ENCODE peak calls at places on chromosome X, in nine cellular contexts. One of them, this sample, is unnamed.

GRCh38 chrX:131840799-131841495 is 182.2 kb upstream of the STK26 start:
- DNase-seq in CD4-positive, alpha-beta memory T cell: no peak
- DNase-seq in heart left ventricle: no peak
- DNase-seq in endodermal cell: no peak
- DNase-seq in breast epithelium: no peak
- DNase-seq in ovary: peak
- DNase-seq in choroid plexus epithelial cell: no peak
- DNase-seq in transverse colon: no peak
- DNase-seq in naive thymus-derived CD4-positive, alpha-beta T cell: no peak
- DNase-seq in this sample: no peak

GRCh38 chrX:38664285-38664684 is 102.9 kb downstream of the TSPAN7 start:
- DNase-seq in breast epithelium: no peak
- DNase-seq in endodermal cell: peak
- DNase-seq in transverse colon: no peak
- DNase-seq in ovary: no peak
- DNase-seq in heart left ventricle: no peak
- DNase-seq in choroid plexus epithelial cell: peak
- DNase-seq in naive thymus-derived CD4-positive, alpha-beta T cell: no peak
- DNase-seq in CD4-positive, alpha-beta memory T cell: no peak
- DNase-seq in this sample: no peak

GRCh38 chrX:55161581-55161980 is 58.6 kb upstream of the PAGE5 start:
- DNase-seq in heart left ventricle: no peak
- DNase-seq in choroid plexus epithelial cell: no peak
- DNase-seq in naive thymus-derived CD4-positive, alpha-beta T cell: no peak
- DNase-seq in ovary: no peak
- DNase-seq in transverse colon: no peak
- DNase-seq in CD4-positive, alpha-beta memory T cell: no peak
- DNase-seq in endodermal cell: peak
- DNase-seq in breast epithelium: no peak
- DNase-seq in this sample: no peak

GRCh38 chrX:14529288-14529989 is at the start of gene GLRA2:
- DNase-seq in transverse colon: peak
- DNase-seq in endodermal cell: peak
- DNase-seq in heart left ventricle: no peak
- DNase-seq in CD4-positive, alpha-beta memory T cell: no peak
- DNase-seq in breast epithelium: no peak
- DNase-seq in naive thymus-derived CD4-positive, alpha-beta T cell: no peak
- DNase-seq in ovary: peak
- DNase-seq in choroid plexus epithelial cell: peak
- DNase-seq in this sample: no peak

GRCh38 chrX:133685806-133686205 is 270.5 kb upstream of the GPC4 start:
- DNase-seq in endodermal cell: no peak
- DNase-seq in naive thymus-derived CD4-positive, alpha-beta T cell: no peak
- DNase-seq in breast epithelium: no peak
- DNase-seq in choroid plexus epithelial cell: no peak
- DNase-seq in ovary: no peak
- DNase-seq in transverse colon: no peak
- DNase-seq in heart left ventricle: no peak
- DNase-seq in CD4-positive, alpha-beta memory T cell: no peak
- DNase-seq in this sample: no peak

GRCh38 chrX:69795702-69796101 is 179.8 kb downstream of the EDA start:
- DNase-seq in breast epithelium: no peak
- DNase-seq in naive thymus-derived CD4-positive, alpha-beta T cell: no peak
- DNase-seq in heart left ventricle: no peak
- DNase-seq in endodermal cell: no peak
- DNase-seq in choroid plexus epithelial cell: no peak
- DNase-seq in ovary: no peak
- DNase-seq in transverse colon: no peak
- DNase-seq in CD4-positive, alpha-beta memory T cell: no peak
- DNase-seq in this sample: no peak

GRCh38 chrX:151225843-151226242 is 49.5 kb downstream of the GPR50 start:
- DNase-seq in choroid plexus epithelial cell: no peak
- DNase-seq in transverse colon: no peak
- DNase-seq in ovary: no peak
- DNase-seq in naive thymus-derived CD4-positive, alpha-beta T cell: no peak
- DNase-seq in heart left ventricle: no peak
- DNase-seq in breast epithelium: no peak
- DNase-seq in CD4-positive, alpha-beta memory T cell: no peak
- DNase-seq in endodermal cell: no peak
- DNase-seq in this sample: no peak

GRCh38 chrX:45479835-45480422 is 279.3 kb upstream of the DIPK2B start:
- DNase-seq in ovary: no peak
- DNase-seq in breast epithelium: no peak
- DNase-seq in naive thymus-derived CD4-positive, alpha-beta T cell: no peak
- DNase-seq in endodermal cell: no peak
- DNase-seq in choroid plexus epithelial cell: peak
- DNase-seq in heart left ventricle: no peak
- DNase-seq in transverse colon: no peak
- DNase-seq in CD4-positive, alpha-beta memory T cell: no peak
- DNase-seq in this sample: no peak

GRCh38 chrX:20685652-20686051 is 418.9 kb upstream of the RPS6KA3 start:
- DNase-seq in endodermal cell: no peak
- DNase-seq in ovary: no peak
- DNase-seq in heart left ventricle: no peak
- DNase-seq in naive thymus-derived CD4-positive, alpha-beta T cell: no peak
- DNase-seq in breast epithelium: no peak
- DNase-seq in CD4-positive, alpha-beta memory T cell: no peak
- DNase-seq in transverse colon: no peak
- DNase-seq in choroid plexus epithelial cell: peak
- DNase-seq in this sample: no peak

DNA sequence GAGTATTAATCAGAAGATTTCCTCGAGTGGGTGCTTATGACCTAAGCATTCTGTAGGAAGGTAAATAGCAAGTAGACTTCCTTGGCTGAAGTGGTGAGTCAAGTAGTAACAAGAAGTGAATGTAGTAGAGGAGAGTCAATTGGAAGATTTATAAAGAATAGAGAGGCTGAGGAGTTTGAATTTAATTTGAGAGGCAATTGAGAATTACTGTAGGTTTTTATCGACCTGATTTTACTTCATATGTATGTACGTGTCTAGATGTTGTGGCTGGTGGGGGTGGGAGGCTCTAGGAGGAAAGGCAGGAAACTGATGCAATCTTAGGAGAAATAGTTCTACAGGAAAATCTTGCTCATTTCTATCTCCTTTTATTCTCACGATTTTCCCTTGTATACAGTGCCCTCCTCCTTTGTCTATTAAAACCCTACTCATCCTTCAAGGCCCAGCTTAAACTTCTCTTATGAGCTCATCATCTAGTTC is 8.7 kb downstream of the OGT start:
- DNase-seq in choroid plexus epithelial cell: peak
- DNase-seq in endodermal cell: no peak
- DNase-seq in CD4-positive, alpha-beta memory T cell: no peak
- DNase-seq in transverse colon: no peak
- DNase-seq in naive thymus-derived CD4-positive, alpha-beta T cell: no peak
- DNase-seq in breast epithelium: no peak
- DNase-seq in ovary: no peak
- DNase-seq in heart left ventricle: no peak
- DNase-seq in this sample: no peak
- H3K4me3 ChIP-seq in choroid plexus epithelial cell: no peak
- H3K4me3 ChIP-seq in endodermal cell: no peak
- H3K4me3 ChIP-seq in CD4-positive, alpha-beta memory T cell: peak
- H3K4me3 ChIP-seq in transverse colon: no peak
- H3K4me3 ChIP-seq in naive thymus-derived CD4-positive, alpha-beta T cell: peak
- H3K4me3 ChIP-seq in breast epithelium: no peak
- H3K4me3 ChIP-seq in ovary: no peak
- H3K4me3 ChIP-seq in heart left ventricle: no peak
- H3K4me3 ChIP-seq in this sample: no peak

GRCh38 chrX:129836827-129837226 is 6.9 kb downstream of the ZDHHC9 start:
- DNase-seq in CD4-positive, alpha-beta memory T cell: no peak
- DNase-seq in naive thymus-derived CD4-positive, alpha-beta T cell: no peak
- DNase-seq in transverse colon: no peak
- DNase-seq in choroid plexus epithelial cell: no peak
- DNase-seq in endodermal cell: no peak
- DNase-seq in ovary: no peak
- DNase-seq in breast epithelium: no peak
- DNase-seq in heart left ventricle: no peak
- DNase-seq in this sample: no peak

GRCh38 chrX:129843209-129843458 is 552 bp downstream of the ZDHHC9 start:
- DNase-seq in endodermal cell: no peak
- DNase-seq in naive thymus-derived CD4-positive, alpha-beta T cell: no peak
- DNase-seq in choroid plexus epithelial cell: no peak
- DNase-seq in CD4-positive, alpha-beta memory T cell: no peak
- DNase-seq in breast epithelium: no peak
- DNase-seq in transverse colon: no peak
- DNase-seq in ovary: peak
- DNase-seq in heart left ventricle: no peak
- DNase-seq in this sample: no peak

GRCh38 chrX:129842510-129843208 is 1.0 kb downstream of the ZDHHC9 start:
- DNase-seq in transverse colon: peak
- DNase-seq in endodermal cell: peak
- DNase-seq in heart left ventricle: peak
- DNase-seq in naive thymus-derived CD4-positive, alpha-beta T cell: no peak
- DNase-seq in choroid plexus epithelial cell: peak
- DNase-seq in CD4-positive, alpha-beta memory T cell: no peak
- DNase-seq in ovary: peak
- DNase-seq in breast epithelium: no peak
- DNase-seq in this sample: no peak

GRCh38 chrX:129843459-129844306 is at the start of gene ZDHHC9:
- DNase-seq in ovary: peak
- DNase-seq in choroid plexus epithelial cell: peak
- DNase-seq in heart left ventricle: peak
- DNase-seq in naive thymus-derived CD4-positive, alpha-beta T cell: peak
- DNase-seq in CD4-positive, alpha-beta memory T cell: peak
- DNase-seq in endodermal cell: peak
- DNase-seq in transverse colon: peak
- DNase-seq in breast epithelium: peak
- DNase-seq in this sample: peak

GRCh38 chrX:129840334-129840733 is 3.4 kb downstream of the ZDHHC9 start:
- DNase-seq in heart left ventricle: no peak
- DNase-seq in CD4-positive, alpha-beta memory T cell: no peak
- DNase-seq in endodermal cell: no peak
- DNase-seq in ovary: no peak
- DNase-seq in choroid plexus epithelial cell: no peak
- DNase-seq in transverse colon: no peak
- DNase-seq in naive thymus-derived CD4-positive, alpha-beta T cell: no peak
- DNase-seq in breast epithelium: no peak
- DNase-seq in this sample: no peak
- H3K4me3 ChIP-seq in heart left ventricle: no peak
- H3K4me3 ChIP-seq in CD4-positive, alpha-beta memory T cell: no peak
- H3K4me3 ChIP-seq in endodermal cell: peak
- H3K4me3 ChIP-seq in ovary: no peak
- H3K4me3 ChIP-seq in choroid plexus epithelial cell: no peak
- H3K4me3 ChIP-seq in transverse colon: no peak
- H3K4me3 ChIP-seq in naive thymus-derived CD4-positive, alpha-beta T cell: no peak
- H3K4me3 ChIP-seq in breast epithelium: no peak
- H3K4me3 ChIP-seq in this sample: no peak

DNA sequence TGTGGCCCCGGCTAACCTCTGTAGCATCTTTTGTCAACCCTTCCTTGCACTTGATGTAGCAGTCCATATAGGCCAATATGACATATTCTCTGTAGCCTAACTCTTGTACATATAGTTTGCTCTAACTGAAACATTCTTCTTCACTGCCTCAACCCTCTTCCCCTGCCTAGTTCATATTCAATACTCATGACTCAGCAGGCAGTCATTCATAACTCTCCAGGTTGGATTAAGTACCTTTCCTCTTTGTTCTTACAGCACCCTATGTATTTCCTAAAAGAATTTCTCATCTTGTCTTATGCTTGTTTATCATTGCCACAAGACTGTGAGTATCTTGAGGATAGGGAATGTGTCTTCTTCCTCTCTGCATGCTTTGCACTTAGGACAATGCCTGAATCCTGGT is 76.9 kb downstream of the TMLHE start:
- DNase-seq in ovary: no peak
- DNase-seq in transverse colon: no peak
- DNase-seq in CD4-positive, alpha-beta memory T cell: no peak
- DNase-seq in heart left ventricle: no peak
- DNase-seq in choroid plexus epithelial cell: no peak
- DNase-seq in endodermal cell: no peak
- DNase-seq in breast epithelium: no peak
- DNase-seq in naive thymus-derived CD4-positive, alpha-beta T cell: no peak
- DNase-seq in this sample: no peak
- H3K4me3 ChIP-seq in ovary: no peak
- H3K4me3 ChIP-seq in transverse colon: no peak
- H3K4me3 ChIP-seq in CD4-positive, alpha-beta memory T cell: no peak
- H3K4me3 ChIP-seq in heart left ventricle: no peak
- H3K4me3 ChIP-seq in choroid plexus epithelial cell: no peak
- H3K4me3 ChIP-seq in endodermal cell: no peak
- H3K4me3 ChIP-seq in breast epithelium: no peak
- H3K4me3 ChIP-seq in naive thymus-derived CD4-positive, alpha-beta T cell: no peak
- H3K4me3 ChIP-seq in this sample: no peak

GRCh38 chrX:40143987-40144386 is 46.2 kb upstream of the BCOR start:
- DNase-seq in naive thymus-derived CD4-positive, alpha-beta T cell: no peak
- DNase-seq in transverse colon: no peak
- DNase-seq in CD4-positive, alpha-beta memory T cell: no peak
- DNase-seq in endodermal cell: peak
- DNase-seq in breast epithelium: no peak
- DNase-seq in heart left ventricle: no peak
- DNase-seq in choroid plexus epithelial cell: no peak
- DNase-seq in ovary: no peak
- DNase-seq in this sample: no peak
- H3K4me3 ChIP-seq in naive thymus-derived CD4-positive, alpha-beta T cell: no peak
- H3K4me3 ChIP-seq in transverse colon: no peak
- H3K4me3 ChIP-seq in CD4-positive, alpha-beta memory T cell: no peak
- H3K4me3 ChIP-seq in endodermal cell: no peak
- H3K4me3 ChIP-seq in breast epithelium: no peak
- H3K4me3 ChIP-seq in heart left ventricle: no peak
- H3K4me3 ChIP-seq in choroid plexus epithelial cell: no peak
- H3K4me3 ChIP-seq in ovary: no peak
- H3K4me3 ChIP-seq in this sample: no peak

GRCh38 chrX:138034136-138034535 is 468.2 kb downstream of the ZIC3 start:
- DNase-seq in choroid plexus epithelial cell: peak
- DNase-seq in heart left ventricle: no peak
- DNase-seq in naive thymus-derived CD4-positive, alpha-beta T cell: no peak
- DNase-seq in breast epithelium: no peak
- DNase-seq in transverse colon: no peak
- DNase-seq in endodermal cell: no peak
- DNase-seq in ovary: no peak
- DNase-seq in CD4-positive, alpha-beta memory T cell: no peak
- DNase-seq in this sample: no peak
- H3K4me3 ChIP-seq in choroid plexus epithelial cell: no peak
- H3K4me3 ChIP-seq in heart left ventricle: no peak
- H3K4me3 ChIP-seq in naive thymus-derived CD4-positive, alpha-beta T cell: no peak
- H3K4me3 ChIP-seq in breast epithelium: no peak
- H3K4me3 ChIP-seq in transverse colon: no peak
- H3K4me3 ChIP-seq in endodermal cell: no peak
- H3K4me3 ChIP-seq in ovary: no peak
- H3K4me3 ChIP-seq in CD4-positive, alpha-beta memory T cell: no peak
- H3K4me3 ChIP-seq in this sample: no peak

GRCh38 chrX:152917969-152918579 is 20.2 kb downstream of the ZNF185 start:
- DNase-seq in heart left ventricle: no peak
- DNase-seq in breast epithelium: no peak
- DNase-seq in naive thymus-derived CD4-positive, alpha-beta T cell: no peak
- DNase-seq in CD4-positive, alpha-beta memory T cell: no peak
- DNase-seq in choroid plexus epithelial cell: peak
- DNase-seq in ovary: no peak
- DNase-seq in endodermal cell: no peak
- DNase-seq in transverse colon: no peak
- DNase-seq in this sample: no peak
- H3K4me3 ChIP-seq in heart left ventricle: no peak
- H3K4me3 ChIP-seq in breast epithelium: no peak
- H3K4me3 ChIP-seq in naive thymus-derived CD4-positive, alpha-beta T cell: no peak
- H3K4me3 ChIP-seq in CD4-positive, alpha-beta memory T cell: no peak
- H3K4me3 ChIP-seq in choroid plexus epithelial cell: no peak
- H3K4me3 ChIP-seq in ovary: no peak
- H3K4me3 ChIP-seq in endodermal cell: no peak
- H3K4me3 ChIP-seq in transverse colon: no peak
- H3K4me3 ChIP-seq in this sample: peak

GRCh38 chrX:140712413-140713173 is 3.0 kb downstream of the LINC00632 start:
- DNase-seq in heart left ventricle: peak
- DNase-seq in choroid plexus epithelial cell: peak
- DNase-seq in breast epithelium: peak
- DNase-seq in naive thymus-derived CD4-positive, alpha-beta T cell: no peak
- DNase-seq in ovary: peak
- DNase-seq in endodermal cell: peak
- DNase-seq in CD4-positive, alpha-beta memory T cell: peak
- DNase-seq in transverse colon: peak
- DNase-seq in this sample: peak
- H3K4me3 ChIP-seq in heart left ventricle: peak
- H3K4me3 ChIP-seq in choroid plexus epithelial cell: no peak
- H3K4me3 ChIP-seq in breast epithelium: peak
- H3K4me3 ChIP-seq in naive thymus-derived CD4-positive, alpha-beta T cell: no peak
- H3K4me3 ChIP-seq in ovary: no peak
- H3K4me3 ChIP-seq in endodermal cell: no peak
- H3K4me3 ChIP-seq in CD4-positive, alpha-beta memory T cell: no peak
- H3K4me3 ChIP-seq in transverse colon: no peak
- H3K4me3 ChIP-seq in this sample: no peak

This sample was measured in GM06990.